ENCODE peak calls at places on chromosomes 16 and 17, in seven cellular contexts. One of them, this sample, is unnamed.

GRCh38 chr17:72683506-72684404 is 408.7 kb downstream of the SLC39A11 start:
- DNase-seq in activated CD4-positive, CD25-positive, alpha-beta regulatory T cell: no peak
- DNase-seq in psoas muscle: peak
- DNase-seq in naive B cell: no peak
- DNase-seq in spleen: no peak
- DNase-seq in EL: peak
- DNase-seq in stimulated activated CD8-positive, alpha-beta memory T cell treated with anti-CD3 and anti-CD28 coated beads, Interleukin-7, amount 100 ng/mL, for 1 hour: no peak
- DNase-seq in this sample: peak

GRCh38 chr17:57366558-57367351 is 110.4 kb downstream of the MSI2 start:
- DNase-seq in activated CD4-positive, CD25-positive, alpha-beta regulatory T cell: no peak
- DNase-seq in psoas muscle: no peak
- DNase-seq in naive B cell: no peak
- DNase-seq in spleen: no peak
- DNase-seq in EL: no peak
- DNase-seq in stimulated activated CD8-positive, alpha-beta memory T cell treated with anti-CD3 and anti-CD28 coated beads, Interleukin-7, amount 100 ng/mL, for 1 hour: no peak
- DNase-seq in this sample: no peak

GRCh38 chr16:14329727-14330363 is 258.7 kb downstream of the MRTFB start:
- DNase-seq in activated CD4-positive, CD25-positive, alpha-beta regulatory T cell: no peak
- DNase-seq in psoas muscle: no peak
- DNase-seq in naive B cell: no peak
- DNase-seq in spleen: no peak
- DNase-seq in EL: no peak
- DNase-seq in stimulated activated CD8-positive, alpha-beta memory T cell treated with anti-CD3 and anti-CD28 coated beads, Interleukin-7, amount 100 ng/mL, for 1 hour: no peak
- DNase-seq in this sample: no peak

GRCh38 chr17:71472809-71473789 is 647.7 kb upstream of the SOX9 start:
- DNase-seq in activated CD4-positive, CD25-positive, alpha-beta regulatory T cell: no peak
- DNase-seq in psoas muscle: no peak
- DNase-seq in naive B cell: no peak
- DNase-seq in spleen: no peak
- DNase-seq in EL: peak
- DNase-seq in stimulated activated CD8-positive, alpha-beta memory T cell treated with anti-CD3 and anti-CD28 coated beads, Interleukin-7, amount 100 ng/mL, for 1 hour: no peak
- DNase-seq in this sample: peak

GRCh38 chr17:2694381-2695242 is 17.0 kb downstream of the CLUH start:
- DNase-seq in activated CD4-positive, CD25-positive, alpha-beta regulatory T cell: no peak
- DNase-seq in psoas muscle: peak
- DNase-seq in naive B cell: no peak
- DNase-seq in spleen: peak
- DNase-seq in EL: no peak
- DNase-seq in stimulated activated CD8-positive, alpha-beta memory T cell treated with anti-CD3 and anti-CD28 coated beads, Interleukin-7, amount 100 ng/mL, for 1 hour: no peak
- DNase-seq in this sample: no peak

GRCh38 chr17:68455756-68456528 is 1.4 kb downstream of the WIPI1 start:
- DNase-seq in activated CD4-positive, CD25-positive, alpha-beta regulatory T cell: no peak
- DNase-seq in psoas muscle: no peak
- DNase-seq in naive B cell: no peak
- DNase-seq in spleen: no peak
- DNase-seq in EL: peak
- DNase-seq in stimulated activated CD8-positive, alpha-beta memory T cell treated with anti-CD3 and anti-CD28 coated beads, Interleukin-7, amount 100 ng/mL, for 1 hour: no peak
- DNase-seq in this sample: peak

GRCh38 chr17:17043668-17044226 is 1.5 kb downstream of the MPRIP start:
- DNase-seq in activated CD4-positive, CD25-positive, alpha-beta regulatory T cell: no peak
- DNase-seq in psoas muscle: no peak
- DNase-seq in naive B cell: no peak
- DNase-seq in spleen: no peak
- DNase-seq in EL: peak
- DNase-seq in stimulated activated CD8-positive, alpha-beta memory T cell treated with anti-CD3 and anti-CD28 coated beads, Interleukin-7, amount 100 ng/mL, for 1 hour: no peak
- DNase-seq in this sample: no peak

GRCh38 chr17:43224146-43224705 is 4.2 kb downstream of the CCDC200 start:
- DNase-seq in activated CD4-positive, CD25-positive, alpha-beta regulatory T cell: no peak
- DNase-seq in psoas muscle: no peak
- DNase-seq in naive B cell: no peak
- DNase-seq in spleen: peak
- DNase-seq in EL: no peak
- DNase-seq in stimulated activated CD8-positive, alpha-beta memory T cell treated with anti-CD3 and anti-CD28 coated beads, Interleukin-7, amount 100 ng/mL, for 1 hour: no peak
- DNase-seq in this sample: no peak

GRCh38 chr16:57966133-57966805 is 4.7 kb downstream of the CNGB1 start:
- DNase-seq in activated CD4-positive, CD25-positive, alpha-beta regulatory T cell: no peak
- DNase-seq in psoas muscle: no peak
- DNase-seq in naive B cell: no peak
- DNase-seq in spleen: no peak
- DNase-seq in EL: no peak
- DNase-seq in stimulated activated CD8-positive, alpha-beta memory T cell treated with anti-CD3 and anti-CD28 coated beads, Interleukin-7, amount 100 ng/mL, for 1 hour: no peak
- DNase-seq in this sample: no peak

GRCh38 chr16:77211880-77212735 is 12.9 kb downstream of the SYCE1L start:
- DNase-seq in activated CD4-positive, CD25-positive, alpha-beta regulatory T cell: peak
- DNase-seq in psoas muscle: peak
- DNase-seq in naive B cell: peak
- DNase-seq in spleen: peak
- DNase-seq in EL: peak
- DNase-seq in stimulated activated CD8-positive, alpha-beta memory T cell treated with anti-CD3 and anti-CD28 coated beads, Interleukin-7, amount 100 ng/mL, for 1 hour: peak
- DNase-seq in this sample: no peak

GRCh38 chr17:78723001-78723796 is 58.9 kb downstream of the CYTH1 start:
- DNase-seq in activated CD4-positive, CD25-positive, alpha-beta regulatory T cell: no peak
- DNase-seq in psoas muscle: peak
- DNase-seq in naive B cell: no peak
- DNase-seq in spleen: no peak
- DNase-seq in EL: no peak
- DNase-seq in stimulated activated CD8-positive, alpha-beta memory T cell treated with anti-CD3 and anti-CD28 coated beads, Interleukin-7, amount 100 ng/mL, for 1 hour: no peak
- DNase-seq in this sample: no peak

GRCh38 chr16:75481475-75481874 is 13.8 kb downstream of the CHST6 start:
- DNase-seq in activated CD4-positive, CD25-positive, alpha-beta regulatory T cell: no peak
- DNase-seq in psoas muscle: no peak
- DNase-seq in naive B cell: no peak
- DNase-seq in spleen: no peak
- DNase-seq in EL: no peak
- DNase-seq in stimulated activated CD8-positive, alpha-beta memory T cell treated with anti-CD3 and anti-CD28 coated beads, Interleukin-7, amount 100 ng/mL, for 1 hour: no peak
- DNase-seq in this sample: no peak

GRCh38 chr17:70829876-70830275 is 660.5 kb downstream of the KCNJ2 start:
- DNase-seq in activated CD4-positive, CD25-positive, alpha-beta regulatory T cell: no peak
- DNase-seq in psoas muscle: no peak
- DNase-seq in naive B cell: no peak
- DNase-seq in spleen: no peak
- DNase-seq in EL: peak
- DNase-seq in stimulated activated CD8-positive, alpha-beta memory T cell treated with anti-CD3 and anti-CD28 coated beads, Interleukin-7, amount 100 ng/mL, for 1 hour: no peak
- DNase-seq in this sample: no peak

GRCh38 chr16:24685539-24686432 is 43.7 kb upstream of the TNRC6A start:
- DNase-seq in activated CD4-positive, CD25-positive, alpha-beta regulatory T cell: no peak
- DNase-seq in psoas muscle: peak
- DNase-seq in naive B cell: no peak
- DNase-seq in spleen: no peak
- DNase-seq in EL: peak
- DNase-seq in stimulated activated CD8-positive, alpha-beta memory T cell treated with anti-CD3 and anti-CD28 coated beads, Interleukin-7, amount 100 ng/mL, for 1 hour: no peak
- DNase-seq in this sample: peak

GRCh38 chr17:61410100-61410551 is 10.5 kb downstream of the TBX2 start:
- DNase-seq in activated CD4-positive, CD25-positive, alpha-beta regulatory T cell: no peak
- DNase-seq in psoas muscle: peak
- DNase-seq in naive B cell: no peak
- DNase-seq in spleen: peak
- DNase-seq in EL: no peak
- DNase-seq in stimulated activated CD8-positive, alpha-beta memory T cell treated with anti-CD3 and anti-CD28 coated beads, Interleukin-7, amount 100 ng/mL, for 1 hour: no peak
- DNase-seq in this sample: no peak

GRCh38 chr17:33523577-33523981 is 230.5 kb upstream of the ASIC2 start:
- DNase-seq in activated CD4-positive, CD25-positive, alpha-beta regulatory T cell: no peak
- DNase-seq in psoas muscle: no peak
- DNase-seq in naive B cell: no peak
- DNase-seq in spleen: no peak
- DNase-seq in EL: no peak
- DNase-seq in stimulated activated CD8-positive, alpha-beta memory T cell treated with anti-CD3 and anti-CD28 coated beads, Interleukin-7, amount 100 ng/mL, for 1 hour: no peak
- DNase-seq in this sample: peak

GRCh38 chr17:79808763-79809529 is 12.1 kb upstream of the CBX8 start:
- DNase-seq in activated CD4-positive, CD25-positive, alpha-beta regulatory T cell: no peak
- DNase-seq in psoas muscle: no peak
- DNase-seq in naive B cell: no peak
- DNase-seq in spleen: no peak
- DNase-seq in EL: peak
- DNase-seq in stimulated activated CD8-positive, alpha-beta memory T cell treated with anti-CD3 and anti-CD28 coated beads, Interleukin-7, amount 100 ng/mL, for 1 hour: no peak
- DNase-seq in this sample: no peak

GRCh38 chr16:82773018-82773417 is 146.2 kb downstream of the CDH13 start:
- DNase-seq in activated CD4-positive, CD25-positive, alpha-beta regulatory T cell: no peak
- DNase-seq in psoas muscle: no peak
- DNase-seq in naive B cell: no peak
- DNase-seq in spleen: no peak
- DNase-seq in EL: no peak
- DNase-seq in stimulated activated CD8-positive, alpha-beta memory T cell treated with anti-CD3 and anti-CD28 coated beads, Interleukin-7, amount 100 ng/mL, for 1 hour: no peak
- DNase-seq in this sample: no peak

GRCh38 chr16:50666658-50667496 is 14.2 kb downstream of the SNX20 start:
- DNase-seq in activated CD4-positive, CD25-positive, alpha-beta regulatory T cell: no peak
- DNase-seq in psoas muscle: no peak
- DNase-seq in naive B cell: peak
- DNase-seq in spleen: peak
- DNase-seq in EL: no peak
- DNase-seq in stimulated activated CD8-positive, alpha-beta memory T cell treated with anti-CD3 and anti-CD28 coated beads, Interleukin-7, amount 100 ng/mL, for 1 hour: no peak
- DNase-seq in this sample: no peak

GRCh38 chr16:22786691-22787090 is 27.3 kb upstream of the HS3ST2 start:
- DNase-seq in activated CD4-positive, CD25-positive, alpha-beta regulatory T cell: no peak
- DNase-seq in psoas muscle: no peak
- DNase-seq in naive B cell: no peak
- DNase-seq in spleen: no peak
- DNase-seq in EL: no peak
- DNase-seq in stimulated activated CD8-positive, alpha-beta memory T cell treated with anti-CD3 and anti-CD28 coated beads, Interleukin-7, amount 100 ng/mL, for 1 hour: no peak
- DNase-seq in this sample: no peak

GRCh38 chr17:34095101-34095500 is 160.0 kb upstream of the CCL2 start:
- DNase-seq in activated CD4-positive, CD25-positive, alpha-beta regulatory T cell: no peak
- DNase-seq in psoas muscle: no peak
- DNase-seq in naive B cell: no peak
- DNase-seq in spleen: no peak
- DNase-seq in EL: no peak
- DNase-seq in stimulated activated CD8-positive, alpha-beta memory T cell treated with anti-CD3 and anti-CD28 coated beads, Interleukin-7, amount 100 ng/mL, for 1 hour: no peak
- DNase-seq in this sample: no peak

GRCh38 chr17:47918003-47918402 is 22.0 kb downstream of the SP2 start:
- DNase-seq in activated CD4-positive, CD25-positive, alpha-beta regulatory T cell: no peak
- DNase-seq in psoas muscle: no peak
- DNase-seq in naive B cell: no peak
- DNase-seq in spleen: no peak
- DNase-seq in EL: no peak
- DNase-seq in stimulated activated CD8-positive, alpha-beta memory T cell treated with anti-CD3 and anti-CD28 coated beads, Interleukin-7, amount 100 ng/mL, for 1 hour: no peak
- DNase-seq in this sample: no peak

GRCh38 chr16:12170103-12171025 is 193.8 kb downstream of the SNX29 start:
- DNase-seq in activated CD4-positive, CD25-positive, alpha-beta regulatory T cell: no peak
- DNase-seq in psoas muscle: no peak
- DNase-seq in naive B cell: no peak
- DNase-seq in spleen: no peak
- DNase-seq in EL: no peak
- DNase-seq in stimulated activated CD8-positive, alpha-beta memory T cell treated with anti-CD3 and anti-CD28 coated beads, Interleukin-7, amount 100 ng/mL, for 1 hour: no peak
- DNase-seq in this sample: no peak

GRCh38 chr16:89606006-89606405 is 7.4 kb upstream of the DPEP1 start:
- DNase-seq in activated CD4-positive, CD25-positive, alpha-beta regulatory T cell: no peak
- DNase-seq in psoas muscle: no peak
- DNase-seq in naive B cell: no peak
- DNase-seq in spleen: no peak
- DNase-seq in EL: no peak
- DNase-seq in stimulated activated CD8-positive, alpha-beta memory T cell treated with anti-CD3 and anti-CD28 coated beads, Interleukin-7, amount 100 ng/mL, for 1 hour: no peak
- DNase-seq in this sample: no peak

GRCh38 chr17:50354198-50354597 is 8.3 kb downstream of the XYLT2 start:
- DNase-seq in activated CD4-positive, CD25-positive, alpha-beta regulatory T cell: no peak
- DNase-seq in psoas muscle: no peak
- DNase-seq in naive B cell: no peak
- DNase-seq in spleen: no peak
- DNase-seq in EL: no peak
- DNase-seq in stimulated activated CD8-positive, alpha-beta memory T cell treated with anti-CD3 and anti-CD28 coated beads, Interleukin-7, amount 100 ng/mL, for 1 hour: no peak
- DNase-seq in this sample: no peak

GRCh38 chr17:82840431-82840831 is 609 bp upstream of the ZNF750 start:
- DNase-seq in activated CD4-positive, CD25-positive, alpha-beta regulatory T cell: no peak
- DNase-seq in psoas muscle: no peak
- DNase-seq in naive B cell: no peak
- DNase-seq in spleen: peak
- DNase-seq in EL: no peak
- DNase-seq in stimulated activated CD8-positive, alpha-beta memory T cell treated with anti-CD3 and anti-CD28 coated beads, Interleukin-7, amount 100 ng/mL, for 1 hour: no peak
- DNase-seq in this sample: no peak

GRCh38 chr17:8650119-8650499 is 19.6 kb upstream of the MYH10 start:
- DNase-seq in activated CD4-positive, CD25-positive, alpha-beta regulatory T cell: no peak
- DNase-seq in psoas muscle: no peak
- DNase-seq in naive B cell: no peak
- DNase-seq in spleen: no peak
- DNase-seq in EL: no peak
- DNase-seq in stimulated activated CD8-positive, alpha-beta memory T cell treated with anti-CD3 and anti-CD28 coated beads, Interleukin-7, amount 100 ng/mL, for 1 hour: no peak
- DNase-seq in this sample: no peak

GRCh38 chr17:41521574-41522261 is 3.0 kb upstream of the KRT15 start:
- DNase-seq in activated CD4-positive, CD25-positive, alpha-beta regulatory T cell: no peak
- DNase-seq in psoas muscle: no peak
- DNase-seq in naive B cell: no peak
- DNase-seq in spleen: no peak
- DNase-seq in EL: peak
- DNase-seq in stimulated activated CD8-positive, alpha-beta memory T cell treated with anti-CD3 and anti-CD28 coated beads, Interleukin-7, amount 100 ng/mL, for 1 hour: no peak
- DNase-seq in this sample: peak

GRCh38 chr17:5921919-5922318 is 148.3 kb upstream of the WSCD1 start:
- DNase-seq in activated CD4-positive, CD25-positive, alpha-beta regulatory T cell: no peak
- DNase-seq in psoas muscle: no peak
- DNase-seq in naive B cell: no peak
- DNase-seq in spleen: peak
- DNase-seq in EL: peak
- DNase-seq in stimulated activated CD8-positive, alpha-beta memory T cell treated with anti-CD3 and anti-CD28 coated beads, Interleukin-7, amount 100 ng/mL, for 1 hour: no peak
- DNase-seq in this sample: no peak